ENCODE peak calls at places on chromosomes 2 and 18, in five cellular contexts. P is OCI-LY7, R is uterus, L is esophagus squamous epithelium, E is adrenal gland. Q is an unnamed sample.

GRCh38 chr2:80461505-80462197 is 157.1 kb upstream of the LRRTM1 start:
- DNase-seq in P (no peak), R (no peak), E (no peak), L (no peak), Q (no peak)

GRCh38 chr2:118123561-118124232 is 35.4 kb downstream of the INSIG2 start:
- DNase-seq in E (no peak), P (no peak), L (no peak), R (peak; percentile 50), Q (peak; percentile 68)

GRCh38 chr18:9535430-9535972 is 60.2 kb downstream of the RALBP1 start:
- DNase-seq in E (peak; percentile 70), P (no peak), L (no peak), R (peak; percentile 37), Q (no peak)

GRCh38 chr2:232519581-232519980 is 607 bp upstream of the PRSS56 start:
- DNase-seq in E (no peak), R (no peak), P (no peak), L (no peak), Q (no peak)

GRCh38 chr2:106193491-106193976 is 567 bp downstream of the UXS1 start:
- DNase-seq in E (peak; percentile 26), L (no peak), R (peak; percentile 25), P (peak; percentile 29), Q (no peak)

GRCh38 chr2:64594563-64594989 is 59.1 kb downstream of the SERTAD2 start:
- DNase-seq in R (no peak), L (no peak), P (no peak), E (no peak), Q (no peak)

GRCh38 chr18:12334280-12335262 is 26.5 kb downstream of the TUBB6 start:
- DNase-seq in R (no peak), E (no peak), L (no peak), P (no peak), Q (no peak)

GRCh38 chr2:215003001-215003400 is 135.4 kb downstream of the ABCA12 start:
- DNase-seq in P (no peak), E (no peak), L (no peak), R (no peak), Q (no peak)

GRCh38 chr2:182917924-182918323 is 51.5 kb upstream of the FRZB start:
- DNase-seq in L (no peak), E (no peak), P (no peak), R (no peak), Q (no peak)

GRCh38 chr18:74412106-74412880 is 44.8 kb downstream of the DIPK1C start:
- DNase-seq in R (no peak), L (no peak), E (no peak), P (no peak), Q (no peak)

GRCh38 chr18:58078889-58079573 is 35.0 kb downstream of the NEDD4L start:
- DNase-seq in R (no peak), P (no peak), E (no peak), L (no peak), Q (no peak)

GRCh38 chr2:217948341-217948791 is 54.4 kb downstream of the TNS1 start:
- DNase-seq in R (peak; percentile 13), E (peak; percentile 6), L (no peak), P (no peak), Q (no peak)

GRCh38 chr18:1014496-1014895 is 109.8 kb downstream of the ADCYAP1 start:
- DNase-seq in L (no peak), E (no peak), R (no peak), P (no peak), Q (no peak)

GRCh38 chr2:70248810-70249438 is 496 bp upstream of the TIA1 start:
- DNase-seq in E (peak; percentile 83), R (peak; percentile 91), L (peak; percentile 69), P (no peak), Q (peak; percentile 64)

GRCh38 chr2:238527565-238527964 is 100.8 kb downstream of the ASB1 start:
- DNase-seq in R (no peak), L (no peak), P (no peak), E (no peak), Q (no peak)

GRCh38 chr2:101047075-101047766 is 45.1 kb downstream of the RPL31 start:
- DNase-seq in E (peak; percentile 43), L (no peak), P (no peak), R (no peak), Q (peak; percentile 50)

GRCh38 chr18:53991202-53991601 is 233.3 kb downstream of the MBD2 start:
- DNase-seq in P (no peak), E (no peak), L (no peak), R (no peak), Q (no peak)

GRCh38 chr2:34849827-34850226 is 1250.7 kb upstream of the FAM98A start:
- DNase-seq in E (no peak), P (no peak), R (no peak), L (no peak), Q (no peak)

GRCh38 chr2:125313806-125314205 is 1288.7 kb downstream of the CNTNAP5 start:
- DNase-seq in L (no peak), R (no peak), E (no peak), P (no peak), Q (no peak)

GRCh38 chr2:171985076-171985475 is 14.7 kb upstream of the METAP1D start:
- DNase-seq in P (no peak), L (no peak), E (no peak), R (no peak), Q (no peak)

DNA sequence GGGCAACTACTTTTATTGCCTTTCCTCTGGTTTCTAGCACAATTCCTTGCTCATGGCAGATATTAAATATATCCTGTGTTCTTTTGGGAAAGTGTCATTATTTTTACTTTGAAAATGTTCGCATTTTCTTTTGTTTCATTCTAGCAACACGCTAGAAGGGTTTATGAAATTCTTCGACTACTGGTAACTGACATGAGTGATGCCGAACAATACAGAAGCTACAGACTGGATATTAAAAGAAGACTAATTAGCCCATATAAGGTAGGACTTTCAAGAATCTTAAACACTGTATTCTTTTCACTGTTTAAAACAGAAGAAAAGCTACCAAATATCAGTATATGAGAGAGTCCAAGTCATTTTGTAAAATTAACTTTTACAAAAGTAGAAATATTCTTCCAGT is 20.6 kb upstream of the METAP1D start:
- DNase-seq in P (no peak), L (no peak), R (no peak), E (no peak), Q (no peak)
- H3K36me3 ChIP-seq in P (peaks cover 91% of the 10 kb centered on the region), L (peaks cover 81% of the 10 kb centered on the region), R (no peaks in the 10 kb centered on the region), E (peaks cover 20% of the 10 kb centered on the region), Q (peaks cover 28% of the 10 kb centered on the region)

GRCh38 chr2:190984595-190984994 is 29.4 kb downstream of the STAT1 start:
- DNase-seq in P (no peak), E (no peak), L (no peak), R (no peak), Q (no peak)

GRCh38 chr2:190987116-190987515 is 26.9 kb downstream of the STAT1 start:
- DNase-seq in P (no peak), R (no peak), L (no peak), E (no peak), Q (no peak)

GRCh38 chr2:190987938-190988337 is 26.0 kb downstream of the STAT1 start:
- DNase-seq in L (no peak), R (no peak), E (no peak), P (no peak), Q (no peak)

GRCh38 chr2:190988910-190989309 is 25.1 kb downstream of the STAT1 start:
- DNase-seq in P (no peak), R (no peak), E (no peak), L (no peak), Q (no peak)

GRCh38 chr2:190986221-190986953 is 27.6 kb downstream of the STAT1 start:
- DNase-seq in E (no peak), L (no peak), P (no peak), R (no peak), Q (no peak)
- H3K36me3 ChIP-seq in E (peaks cover 100% of the 10 kb centered on the region), L (peaks cover 100% of the 10 kb centered on the region), P (peaks cover 96% of the 10 kb centered on the region), R (no peaks in the 10 kb centered on the region), Q (peaks cover 77% of the 10 kb centered on the region)

GRCh38 chr18:6943143-6943542 is 174.5 kb downstream of the LAMA1 start:
- DNase-seq in R (no peak), E (no peak), L (no peak), P (no peak), Q (no peak)
- H3K36me3 ChIP-seq in R (no peaks in the 10 kb centered on the region), E (no peaks in the 10 kb centered on the region), L (no peaks in the 10 kb centered on the region), P (no peaks in the 10 kb centered on the region), Q (no peaks in the 10 kb centered on the region)

GRCh38 chr18:36158261-36158867 is 28.7 kb downstream of the ELP2 start:
- DNase-seq in P (no peak), R (no peak), E (no peak), L (no peak), Q (no peak)
- H3K36me3 ChIP-seq in P (peaks cover 83% of the 10 kb centered on the region), R (no peaks in the 10 kb centered on the region), E (peaks cover 69% of the 10 kb centered on the region), L (peaks cover 99% of the 10 kb centered on the region), Q (peaks cover 86% of the 10 kb centered on the region)

GRCh38 chr2:201275991-201276390 is 15.7 kb downstream of the CASP8 start:
- DNase-seq in P (no peak), L (no peak), E (no peak), R (no peak), Q (no peak)

GRCh38 chr2:201275069-201275468 is 14.7 kb downstream of the CASP8 start:
- DNase-seq in L (no peak), P (no peak), R (no peak), E (no peak), Q (no peak)

GRCh38 chr2:201276511-201276910 is 16.2 kb downstream of the CASP8 start:
- DNase-seq in E (no peak), R (no peak), P (no peak), L (no peak), Q (no peak)

GRCh38 chr2:201280191-201281040 is 20.1 kb downstream of the CASP8 start:
- DNase-seq in L (no peak), R (no peak), P (no peak), E (no peak), Q (no peak)

GRCh38 chr2:201279079-201279478 is 18.7 kb downstream of the CASP8 start:
- DNase-seq in E (no peak), L (no peak), P (no peak), R (no peak), Q (no peak)
- H3K36me3 ChIP-seq in E (peaks cover 23% of the 10 kb centered on the region), L (peaks cover 55% of the 10 kb centered on the region), P (peaks cover 70% of the 10 kb centered on the region), R (no peaks in the 10 kb centered on the region), Q (peaks cover 34% of the 10 kb centered on the region)

GRCh38 chr2:2720351-2720750 is 389.3 kb upstream of the MYT1L start:
- DNase-seq in L (no peak), P (no peak), R (no peak), E (no peak), Q (no peak)
- H3K36me3 ChIP-seq in L (no peaks in the 10 kb centered on the region), P (no peaks in the 10 kb centered on the region), R (no peaks in the 10 kb centered on the region), E (no peaks in the 10 kb centered on the region), Q (no peaks in the 10 kb centered on the region)

GRCh38 chr2:121470917-121471316 is 59.8 kb upstream of the RNU4ATAC start:
- DNase-seq in E (no peak), L (no peak), P (no peak), R (no peak), Q (no peak)
- H3K36me3 ChIP-seq in E (peaks cover 35% of the 10 kb centered on the region), L (peaks cover 59% of the 10 kb centered on the region), P (peaks cover 48% of the 10 kb centered on the region), R (no peaks in the 10 kb centered on the region), Q (peaks cover 42% of the 10 kb centered on the region)

Q was measured in ascending aorta.